ENCODE peak calls at places on chromosomes 3 and 15, in four cellular contexts. S, B, U and J are unnamed samples.

GRCh38 chr15:69996842-69997478 is 100.8 kb downstream of the TLE3 start:
- DNase-seq in S (no peak), B (no peak), U (no peak), J (no peak)

GRCh38 chr3:56075089-56075488 is 393.2 kb downstream of the ERC2 start:
- DNase-seq in S (no peak), B (no peak), U (no peak), J (no peak)

GRCh38 chr3:178975320-178975719 is 96.3 kb downstream of the ZMAT3 start:
- DNase-seq in S (no peak), B (no peak), U (no peak), J (no peak)

GRCh38 chr3:64343692-64344440 is 118.6 kb upstream of the PRICKLE2 start:
- DNase-seq in S (no peak), B (peak), U (no peak), J (no peak)

GRCh38 chr15:41877631-41878354 is 16.1 kb downstream of the SPTBN5 start:
- DNase-seq in S (no peak), B (no peak), U (no peak), J (no peak)

GRCh38 chr3:53027254-53027844 is 18.5 kb downstream of the SFMBT1 start:
- DNase-seq in S (no peak), B (peak), U (no peak), J (no peak)

GRCh38 chr3:194140520-194141414 is 4.8 kb downstream of the HES1 start:
- DNase-seq in S (peak), B (peak), U (peak), J (peak)

GRCh38 chr3:126118591-126118990 is 34.7 kb upstream of the SLC41A3 start:
- DNase-seq in S (no peak), B (no peak), U (no peak), J (no peak)

GRCh38 chr3:54053201-54053600 is 69.2 kb upstream of the CACNA2D3 start:
- DNase-seq in S (no peak), B (no peak), U (no peak), J (no peak)

GRCh38 chr3:188092648-188093047 is 61.3 kb upstream of the LPP start:
- DNase-seq in S (no peak), B (no peak), U (no peak), J (no peak)

GRCh38 chr3:25472153-25472552 is 44.1 kb downstream of the RARB start:
- DNase-seq in S (no peak), B (no peak), U (no peak), J (no peak)

GRCh38 chr3:113552851-113553250 is 20.5 kb downstream of the SIDT1 start:
- DNase-seq in S (no peak), B (no peak), U (no peak), J (peak)

GRCh38 chr3:41681479-41681878 is 280.4 kb downstream of the ULK4 start:
- DNase-seq in S (peak), B (no peak), U (peak), J (no peak)

GRCh38 chr3:185935465-185936263 is 2.1 kb downstream of the TRA2B start:
- DNase-seq in S (no peak), B (peak), U (no peak), J (no peak)

GRCh38 chr3:94423566-94423965 is 360.7 kb downstream of the NSUN3 start:
- DNase-seq in S (no peak), B (no peak), U (no peak), J (no peak)

GRCh38 chr15:38049876-38050275 is 115.4 kb downstream of the TMCO5A start:
- DNase-seq in S (no peak), B (peak), U (no peak), J (no peak)

GRCh38 chr15:88440021-88440420 is 27.2 kb downstream of the MRPL46 start:
- DNase-seq in S (peak), B (peak), U (no peak), J (peak)

GRCh38 chr3:42590989-42591756 is 513 bp downstream of the SS18L2 start:
- DNase-seq in S (no peak), B (peak), U (no peak), J (no peak)

GRCh38 chr15:56042031-56042430 is 48.6 kb upstream of the NEDD4 start:
- DNase-seq in S (no peak), B (no peak), U (no peak), J (no peak)

GRCh38 chr3:139975592-139976360 is 40.8 kb downstream of the CLSTN2 start:
- DNase-seq in S (no peak), B (no peak), U (no peak), J (no peak)

GRCh38 chr3:36969540-36970432 is 23.1 kb downstream of the EPM2AIP1 start:
- DNase-seq in S (peak), B (peak), U (peak), J (peak)

GRCh38 chr15:86877171-86877631 is 797.5 kb downstream of the AGBL1 start:
- DNase-seq in S (peak), B (no peak), U (no peak), J (no peak)

GRCh38 chr3:81173514-81173913 is 587.9 kb downstream of the GBE1 start:
- DNase-seq in S (peak), B (peak), U (peak), J (peak)
- TF ChIP-seq CTCF in S (no peak), B (peak), U (peak), J (peak)

DNA sequence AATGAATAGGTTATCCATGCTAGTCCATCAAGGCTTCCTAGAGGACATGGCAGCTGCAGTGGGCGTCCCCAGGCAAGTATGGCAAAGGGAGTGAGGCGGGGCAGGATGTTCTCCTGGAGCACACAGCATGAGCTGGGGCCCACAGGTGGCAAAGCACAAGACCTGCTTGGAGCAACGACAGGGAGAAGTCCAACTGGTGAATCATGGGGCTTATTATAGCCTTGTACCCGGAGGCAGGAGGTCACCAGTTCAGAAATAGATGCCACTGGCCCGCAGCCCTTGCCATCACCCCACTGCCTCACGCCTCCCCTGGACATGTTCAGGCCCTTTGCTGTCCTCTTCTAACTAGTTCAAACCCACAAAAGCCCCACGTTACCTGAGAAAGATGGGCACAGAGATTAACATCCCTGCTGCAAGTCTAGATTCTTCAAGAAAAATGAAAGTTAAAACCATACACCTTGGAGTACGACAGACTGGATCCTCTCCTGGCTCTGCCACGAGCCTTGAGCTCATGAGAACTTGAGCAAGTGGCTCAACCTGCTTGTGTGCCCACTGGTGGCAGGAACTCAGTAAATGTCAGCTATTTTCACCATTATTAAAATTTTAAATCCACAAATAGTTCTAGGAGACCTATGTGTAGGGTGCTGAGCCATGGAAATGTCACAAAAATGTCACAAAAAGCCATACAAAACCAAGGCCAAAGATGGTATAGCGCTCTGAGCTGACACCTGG is 1.8 kb upstream of the SRGAP3 start:
- DNase-seq in S (no peak), B (no peak), U (no peak), J (no peak)
- TF ChIP-seq POLR2A in S (no peak), B (no peak), U (no peak), J (no peak)

DNA sequence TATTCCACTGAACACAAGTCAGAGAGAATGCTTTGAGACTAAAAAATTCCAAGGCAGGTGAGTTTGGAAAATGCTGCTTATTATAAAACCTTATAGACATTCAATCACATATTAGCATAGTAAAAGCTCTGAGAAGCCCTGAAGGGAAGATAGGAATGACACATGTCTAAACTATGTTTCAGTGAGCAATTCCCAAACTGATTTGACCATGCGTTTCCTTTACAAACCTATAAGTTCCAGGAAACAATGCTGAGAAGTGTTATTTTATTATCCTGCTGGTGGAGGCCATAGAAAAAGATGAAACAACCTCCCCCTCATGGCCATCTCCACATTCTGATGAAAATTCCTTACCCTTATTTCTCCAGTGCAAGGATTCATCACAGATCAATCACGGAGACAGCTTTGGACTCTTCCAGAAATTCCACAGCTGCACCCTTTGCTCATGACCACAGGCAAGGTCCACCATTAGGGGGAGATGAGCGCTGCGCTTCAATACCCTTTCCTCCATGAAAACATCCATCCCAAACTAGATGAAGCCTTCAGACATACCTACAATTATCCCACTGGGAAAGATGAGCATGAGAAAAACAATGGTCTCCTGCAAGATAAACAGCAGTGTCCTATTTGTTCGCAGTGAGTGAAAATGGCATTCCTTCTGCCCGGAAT is 372.2 kb downstream of the MAGI1 start:
- DNase-seq in S (no peak), B (no peak), U (no peak), J (no peak)
- TF ChIP-seq MYC in S (no peak), B (no peak), U (no peak), J (no peak)

GRCh38 chr3:10777627-10778026 is 38.4 kb upstream of the SLC6A11 start:
- DNase-seq in S (no peak), B (no peak), U (no peak), J (no peak)

GRCh38 chr3:10780243-10780642 is 35.8 kb upstream of the SLC6A11 start:
- DNase-seq in S (no peak), B (no peak), U (no peak), J (no peak)

GRCh38 chr3:10779293-10779805 is 36.7 kb upstream of the SLC6A11 start:
- DNase-seq in S (no peak), B (no peak), U (no peak), J (no peak)

GRCh38 chr3:10780922-10781321 is 35.1 kb upstream of the SLC6A11 start:
- DNase-seq in S (no peak), B (no peak), U (no peak), J (no peak)

DNA sequence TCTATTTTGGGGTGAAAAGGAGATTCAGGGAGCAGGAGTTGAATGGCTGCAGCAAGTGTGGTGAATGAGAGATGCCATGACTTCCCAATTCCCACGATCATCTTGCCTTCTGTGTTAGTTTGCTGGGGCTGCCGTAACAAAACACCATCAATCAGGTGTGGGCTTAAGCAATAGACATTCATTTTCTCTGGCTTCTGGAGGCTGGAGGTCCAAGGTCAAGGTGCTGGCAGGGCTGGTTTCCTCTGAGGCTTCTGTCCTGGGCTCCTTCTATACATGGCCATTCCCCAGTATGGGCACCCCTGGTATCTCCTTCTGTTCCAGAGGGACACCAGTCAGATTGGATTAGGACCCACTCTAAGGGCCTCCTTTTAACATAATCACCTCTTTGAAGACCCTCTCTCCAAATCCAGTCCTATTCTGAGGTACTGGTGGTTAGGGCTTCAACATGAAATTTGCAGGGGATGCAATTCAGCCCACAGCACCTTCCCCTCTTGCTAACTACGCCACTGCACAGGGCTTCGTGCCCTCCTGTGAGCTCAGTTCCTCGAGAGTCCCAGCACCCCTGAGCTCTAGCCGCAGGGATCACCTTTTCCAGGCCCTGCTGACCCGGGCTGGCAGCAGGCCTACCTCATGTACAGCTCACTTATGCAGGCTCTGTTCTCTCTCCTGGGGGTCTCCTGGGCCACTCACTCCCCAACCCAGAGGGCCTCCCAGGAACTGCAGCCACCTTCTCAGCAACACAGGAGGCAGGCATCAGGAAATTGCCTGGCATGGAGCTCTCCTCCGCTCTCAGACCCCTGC is 37.3 kb upstream of the SLC6A11 start:
- DNase-seq in S (no peak), B (no peak), U (no peak), J (no peak)
- TF ChIP-seq CTCF in S (no peak), B (no peak), U (no peak), J (no peak)

GRCh38 chr3:49416867-49417266 is 4.6 kb downstream of the TCTA start:
- DNase-seq in S (no peak), B (no peak), U (no peak), J (no peak)

GRCh38 chr3:49424816-49425215 is 2.5 kb upstream of the AMT start:
- DNase-seq in S (no peak), B (no peak), U (no peak), J (no peak)

GRCh38 chr3:49422379-49423248 is at the start of gene AMT:
- DNase-seq in S (no peak), B (no peak), U (peak), J (no peak)

GRCh38 chr3:49417516-49418120 is 4.7 kb downstream of the AMT start:
- DNase-seq in S (no peak), B (no peak), U (no peak), J (no peak)

GRCh38 chr3:49421890-49422378 is 339 bp downstream of the AMT start:
- DNase-seq in S (no peak), B (no peak), U (no peak), J (no peak)
- TF ChIP-seq POLR2A in S (no peak), B (no peak), U (no peak), J (no peak)

GRCh38 chr3:30518872-30519271 is 87.5 kb upstream of the TGFBR2 start:
- DNase-seq in S (no peak), B (no peak), U (no peak), J (no peak)

GRCh38 chr3:30520695-30521094 is 85.7 kb upstream of the TGFBR2 start:
- DNase-seq in S (no peak), B (peak), U (no peak), J (no peak)

GRCh38 chr3:30516238-30516637 is 90.2 kb upstream of the TGFBR2 start:
- DNase-seq in S (no peak), B (peak), U (no peak), J (no peak)

GRCh38 chr3:30521156-30521555 is 85.2 kb upstream of the TGFBR2 start:
- DNase-seq in S (no peak), B (no peak), U (no peak), J (no peak)

GRCh38 chr3:30518201-30518864 is 88.1 kb upstream of the TGFBR2 start:
- DNase-seq in S (peak), B (peak), U (peak), J (no peak)
- TF ChIP-seq MYC in S (no peak), B (no peak), U (no peak), J (no peak)